ENCODE peak calls at places on chromosomes 16 and 17, in six cellular contexts. H is right lobe of liver, S is left ventricle myocardium inferior, U is HCT116, C is mesendoderm, Q is esophagus squamous epithelium. D is an unnamed sample.

GRCh38 chr17:9371019-9371418 is 204.6 kb downstream of the STX8 start:
- DNase-seq in U (peak; percentile 13), C (no peak), S (no peak), Q (no peak), H (no peak), D (no peak)

GRCh38 chr17:12231027-12231682 is 210.5 kb downstream of the MAP2K4 start:
- DNase-seq in S (no peak), Q (no peak), U (no peak), H (no peak), C (peak; percentile 22), D (no peak)

GRCh38 chr16:12083625-12084024 is 107.1 kb downstream of the SNX29 start:
- DNase-seq in U (no peak), Q (no peak), S (no peak), C (no peak), H (no peak), D (no peak)

GRCh38 chr16:16014329-16015224 is 65.2 kb downstream of the ABCC1 start:
- DNase-seq in S (peak; percentile 70), U (no peak), Q (no peak), C (no peak), H (peak; percentile 39), D (no peak)

GRCh38 chr17:34252138-34252889 is 2.8 kb upstream of the CCL2 start:
- DNase-seq in U (no peak), H (peak; percentile 90), S (peak; percentile 98), Q (no peak), C (peak; percentile 56), D (peak; percentile 12)

GRCh38 chr16:79564594-79565210 is 35.8 kb downstream of the MAF start:
- DNase-seq in S (no peak), H (peak; percentile 74), C (no peak), Q (no peak), U (no peak), D (peak; percentile 56)

GRCh38 chr17:66949501-66949900 is 15.0 kb upstream of the CACNG4 start:
- DNase-seq in C (no peak), H (no peak), U (no peak), S (no peak), Q (no peak), D (no peak)

GRCh38 chr17:68356520-68356919 is 65.2 kb downstream of the ARSG start:
- DNase-seq in C (no peak), Q (no peak), H (no peak), U (no peak), S (no peak), D (peak; percentile 69)

GRCh38 chr16:10675861-10676260 is 18.9 kb downstream of the TEKT5 start:
- DNase-seq in H (no peak), C (no peak), U (no peak), S (no peak), Q (no peak), D (no peak)

GRCh38 chr17:74916851-74917199 is 6.2 kb downstream of the USH1G start:
- DNase-seq in S (no peak), H (no peak), U (no peak), C (no peak), Q (no peak), D (no peak)

GRCh38 chr17:69506489-69506888 is 92.0 kb downstream of the MAP2K6 start:
- DNase-seq in C (peak; percentile 49), S (no peak), H (no peak), Q (no peak), U (no peak), D (no peak)

GRCh38 chr17:3622977-3623594 is 13.0 kb downstream of the SHPK start:
- DNase-seq in Q (no peak), C (no peak), S (no peak), H (no peak), U (no peak), D (no peak)

GRCh38 chr17:78323821-78324390 is 36.0 kb downstream of the SOCS3 start:
- DNase-seq in H (no peak), S (no peak), C (no peak), Q (no peak), U (no peak), D (no peak)

GRCh38 chr17:58200024-58200633 is 7.6 kb downstream of the EPX start:
- DNase-seq in H (peak; percentile 36), C (peak; percentile 81), S (no peak), Q (no peak), U (peak; percentile 63), D (peak; percentile 50)
- H3K4me3 ChIP-seq in H (no peak overlapping the region), C (no peak overlapping the region), S (no peak overlapping the region), Q (no peak overlapping the region), U (no peak overlapping the region), D (no peak overlapping the region)

GRCh38 chr16:69328854-69329316 is 1.5 kb downstream of the PDF start:
- DNase-seq in Q (no peak), U (no peak), S (no peak), C (no peak), H (no peak), D (peak; percentile 75)
- H3K36me3 ChIP-seq in Q (peaks cover 20% of the 10 kb centered on the region), U (peaks cover 36% of the 10 kb centered on the region), S (peaks cover 63% of the 10 kb centered on the region), C (peaks cover 5% of the 10 kb centered on the region), H (no peaks in the 10 kb centered on the region), D (peaks cover 4% of the 10 kb centered on the region)

GRCh38 chr16:67560827-67561342 is 1.4 kb upstream of the CTCF start:
- DNase-seq in C (no peak), Q (no peak), H (no peak), U (no peak), S (no peak), D (no peak)
- H3K4me1 ChIP-seq in C (peaks cover 2% of the 10 kb centered on the region), Q (peaks cover 21% of the 10 kb centered on the region), H (no peaks in the 10 kb centered on the region), U (peaks cover 26% of the 10 kb centered on the region), S (peaks cover 48% of the 10 kb centered on the region), D (peaks cover 2% of the 10 kb centered on the region)

GRCh38 chr16:3148256-3149192 is 13.7 kb downstream of the ZNF213 start:
- DNase-seq in U (no peak), Q (no peak), S (no peak), C (no peak), H (no peak), D (no peak)
- H3K4me3 ChIP-seq in U (peak overlapping the region; percentile 65), Q (no peak overlapping the region), S (no peak overlapping the region), C (no peak overlapping the region), H (no peak overlapping the region), D (no peak overlapping the region)

DNA sequence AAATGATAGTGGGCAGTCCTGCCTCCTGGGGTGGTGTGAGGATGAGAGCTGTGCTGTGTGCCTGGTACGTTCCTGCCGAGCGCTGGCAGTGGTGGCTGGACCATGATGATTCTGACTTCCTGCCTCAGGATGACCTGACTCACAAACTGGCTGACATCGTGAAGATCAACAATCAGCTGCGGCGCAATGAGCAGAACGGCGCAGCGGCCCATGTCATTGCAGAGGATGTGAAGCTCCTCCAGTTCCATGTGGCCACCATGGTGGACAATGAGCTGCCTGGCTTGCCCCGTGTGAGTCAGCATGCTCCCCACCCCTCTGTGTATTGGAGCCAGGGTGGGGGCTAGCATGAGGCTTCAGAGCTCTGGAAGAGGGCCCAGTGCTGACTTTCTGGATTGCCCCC is 13.1 kb downstream of the POLR2A start:
- DNase-seq in C (no peak), Q (no peak), S (no peak), U (no peak), H (no peak), D (no peak)
- H3K36me3 ChIP-seq in C (peaks cover 18% of the 10 kb centered on the region), Q (peaks cover 61% of the 10 kb centered on the region), S (peaks cover 64% of the 10 kb centered on the region), U (peaks cover 62% of the 10 kb centered on the region), H (peaks cover 9% of the 10 kb centered on the region), D (peaks cover 29% of the 10 kb centered on the region)

GRCh38 chr16:53712065-53712464 is 8.1 kb downstream of the FTO start:
- DNase-seq in Q (no peak), H (no peak), U (no peak), C (no peak), S (no peak), D (no peak)

GRCh38 chr16:53713403-53714013 is 9.6 kb downstream of the FTO start:
- DNase-seq in Q (no peak), H (no peak), U (no peak), C (no peak), S (no peak), D (no peak)

GRCh38 chr16:53717577-53717976 is 13.6 kb downstream of the FTO start:
- DNase-seq in Q (no peak), U (no peak), H (no peak), C (no peak), S (no peak), D (no peak)

GRCh38 chr16:53711390-53711789 is 7.4 kb downstream of the FTO start:
- DNase-seq in S (no peak), C (no peak), Q (no peak), U (no peak), H (no peak), D (no peak)

DNA sequence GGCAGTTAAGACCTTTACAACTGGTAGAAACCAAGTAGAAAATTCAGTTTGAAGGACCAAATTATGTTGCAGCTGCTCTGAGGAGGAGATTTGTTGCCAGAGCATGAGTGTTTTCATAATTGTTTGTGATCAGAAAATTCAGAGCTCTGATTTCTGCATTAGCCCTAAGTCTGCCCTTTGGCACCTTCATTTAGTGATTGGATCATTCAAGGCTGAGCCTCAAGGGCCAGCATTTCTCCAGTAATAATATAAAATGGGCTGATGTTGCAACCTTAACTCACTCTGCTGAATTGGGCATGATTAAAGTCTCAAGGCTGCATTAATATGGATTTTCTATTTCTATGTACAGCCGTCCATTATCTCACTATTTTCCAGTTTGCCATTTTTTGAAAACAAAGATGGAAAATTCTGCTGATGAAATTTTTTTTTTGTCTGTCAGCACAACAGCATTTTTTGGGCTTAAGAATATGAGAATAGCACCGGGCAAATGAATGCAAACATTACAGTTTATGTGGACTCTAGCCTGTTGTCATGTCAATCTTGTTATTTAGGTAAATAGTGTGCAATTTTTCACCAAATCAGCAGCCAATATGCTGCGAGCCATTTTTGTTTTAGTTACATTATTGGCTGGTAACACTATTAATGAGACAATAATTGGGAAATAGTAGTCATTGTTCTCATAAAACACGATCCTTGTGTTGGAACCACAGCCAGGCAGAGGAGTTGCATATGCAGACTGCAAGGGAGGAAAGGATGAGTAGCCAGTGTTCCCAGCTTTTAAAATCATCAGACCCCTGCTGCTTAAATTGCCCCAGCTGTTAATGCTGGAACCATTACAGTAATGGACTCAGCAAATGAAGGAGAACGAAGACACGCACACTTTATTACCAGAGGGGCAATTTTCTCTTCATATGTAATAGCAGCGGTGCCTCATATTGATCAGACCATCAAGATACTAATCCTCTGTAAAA is 10.4 kb downstream of the FTO start:
- DNase-seq in C (peak; percentile 43), S (no peak), U (no peak), Q (no peak), H (no peak), D (no peak)
- H3K4me1 ChIP-seq in C (no peaks in the 10 kb centered on the region), S (peaks cover 52% of the 10 kb centered on the region), U (no peaks in the 10 kb centered on the region), Q (no peaks in the 10 kb centered on the region), H (no peaks in the 10 kb centered on the region), D (peaks cover 8% of the 10 kb centered on the region)

GRCh38 chr17:45225051-45225700 is 3.5 kb downstream of the FMNL1 start:
- DNase-seq in S (no peak), U (no peak), H (no peak), Q (no peak), C (no peak), D (no peak)
- H3K4me3 ChIP-seq in S (peak overlapping the region; percentile 10), U (no peak overlapping the region), H (no peak overlapping the region), Q (peak overlapping the region; percentile 70), C (no peak overlapping the region), D (peak overlapping the region; percentile 73)